ENCODE peak calls at places on chromosome 1, in six cellular contexts. N is ACHN, X is GM23338, M is transverse colon, E is kidney, B is kidney tubule cell. D is an unnamed sample.

GRCh38 chr1:161737625-161738024 is 12.0 kb upstream of the DUSP12 start:
- DNase-seq in N (no peak), X (peak), M (no peak), E (no peak), B (no peak), D (no peak)

GRCh38 chr1:74523873-74524480 is 11.6 kb upstream of the LRRC53 start:
- DNase-seq in N (no peak), X (peak), M (no peak), E (no peak), B (no peak), D (no peak)

GRCh38 chr1:113905435-113905861 is 322 bp downstream of the DCLRE1B start:
- DNase-seq in N (no peak), X (peak), M (peak), E (peak), B (peak), D (no peak)

GRCh38 chr1:84598846-84599741 is 24.9 kb upstream of the CTBS start:
- DNase-seq in N (no peak), X (no peak), M (no peak), E (no peak), B (peak), D (no peak)

GRCh38 chr1:36162680-36163079 is 6.7 kb downstream of the MAP7D1 start:
- DNase-seq in N (no peak), X (no peak), M (no peak), E (peak), B (no peak), D (no peak)

GRCh38 chr1:228459091-228459993 is 27.8 kb upstream of the RNF187 start:
- DNase-seq in N (peak), X (peak), M (peak), E (peak), B (peak), D (peak)

GRCh38 chr1:157785241-157785640 is 8.3 kb upstream of the FCRL2 start:
- DNase-seq in N (no peak), X (no peak), M (no peak), E (no peak), B (no peak), D (no peak)

GRCh38 chr1:13619909-13620308 is 36.3 kb downstream of the PDPN start:
- DNase-seq in N (no peak), X (no peak), M (no peak), E (no peak), B (no peak), D (no peak)

GRCh38 chr1:201212461-201213055 is 21.9 kb downstream of the IGFN1 start:
- DNase-seq in N (no peak), X (no peak), M (no peak), E (peak), B (no peak), D (no peak)

GRCh38 chr1:6448749-6449631 is 17.0 kb downstream of the TNFRSF25 start:
- DNase-seq in N (peak), X (peak), M (peak), E (no peak), B (no peak), D (no peak)

GRCh38 chr1:4724001-4724400 is 69.6 kb downstream of the AJAP1 start:
- DNase-seq in N (no peak), X (no peak), M (no peak), E (no peak), B (no peak), D (no peak)

D was measured in mucosa of descending colon.